ENCODE peak calls at places on chromosome 12, in five cellular contexts. B is neural progenitor cell, S is GM23248, I is MM.1S, V is mammary epithelial cell. F is an unnamed sample.

GRCh38 chr12:2356601-2357125 is 303.9 kb downstream of the CACNA1C start:
- DNase-seq in B (no peak), S (no peak), I (no peak), V (no peak), F (no peak)

GRCh38 chr12:100165356-100165755 is 22.7 kb upstream of the BLTP3B start:
- DNase-seq in B (no peak), S (no peak), I (no peak), V (no peak), F (no peak)

GRCh38 chr12:14272954-14273910 is 92.2 kb upstream of the ATF7IP start:
- DNase-seq in B (no peak), S (no peak), I (no peak), V (peak; percentile 78), F (no peak)

GRCh38 chr12:87074801-87075200 is 818.6 kb upstream of the MGAT4C start:
- DNase-seq in B (no peak), S (peak; percentile 41), I (no peak), V (peak; percentile 12), F (no peak)

GRCh38 chr12:47783024-47783755 is 10.2 kb downstream of the SLC48A1 start:
- DNase-seq in B (no peak), S (no peak), I (no peak), V (no peak), F (no peak)

GRCh38 chr12:57175428-57176138 is 28.2 kb upstream of the LRP1-AS start:
- DNase-seq in B (peak; percentile 85), S (peak; percentile 87), I (peak; percentile 14), V (peak; percentile 95), F (peak; percentile 73)

GRCh38 chr12:76720068-76720467 is 43.8 kb upstream of the ZDHHC17 start:
- DNase-seq in B (no peak), S (peak; percentile 68), I (no peak), V (peak; percentile 65), F (no peak)

GRCh38 chr12:17110316-17110715 is 504.4 kb upstream of the LMO3 start:
- DNase-seq in B (no peak), S (no peak), I (no peak), V (no peak), F (no peak)

GRCh38 chr12:56278905-56279304 is 12.2 kb downstream of the COQ10A start:
- DNase-seq in B (no peak), S (no peak), I (no peak), V (no peak), F (no peak)

GRCh38 chr12:105321125-105321524 is 9.4 kb upstream of the C12orf75 start:
- DNase-seq in B (no peak), S (no peak), I (no peak), V (no peak), F (no peak)

GRCh38 chr12:23222801-23223200 is 597.8 kb downstream of the ETNK1 start:
- DNase-seq in B (no peak), S (no peak), I (peak; percentile 95), V (peak; percentile 29), F (no peak)

GRCh38 chr12:100141998-100142850 is 450 bp downstream of the BLTP3B start:
- DNase-seq in B (peak; percentile 85), S (peak; percentile 70), I (peak; percentile 41), V (no peak), F (no peak)

GRCh38 chr12:22396253-22396652 is 61.7 kb upstream of the ST8SIA1 start:
- DNase-seq in B (no peak), S (no peak), I (peak; percentile 15), V (peak; percentile 66), F (no peak)

GRCh38 chr12:116636636-116637519 is 77.7 kb downstream of the MAP1LC3B2 start:
- DNase-seq in B (no peak), S (no peak), I (no peak), V (no peak), F (no peak)

GRCh38 chr12:131636266-131636665 is 74.6 kb upstream of the SFSWAP start:
- DNase-seq in B (no peak), S (no peak), I (no peak), V (no peak), F (no peak)

GRCh38 chr12:69102856-69103255 is 136.5 kb upstream of the CPSF6 start:
- DNase-seq in B (no peak), S (no peak), I (no peak), V (no peak), F (no peak)

GRCh38 chr12:111224196-111225066 is 144.5 kb downstream of the PHETA1 start:
- DNase-seq in B (no peak), S (no peak), I (no peak), V (no peak), F (no peak)

GRCh38 chr12:24551368-24551767 is 397.5 kb downstream of the BCAT1 start:
- DNase-seq in B (no peak), S (no peak), I (no peak), V (no peak), F (no peak)

GRCh38 chr12:4685317-4685716 is 34.9 kb upstream of the GALNT8 start:
- DNase-seq in B (no peak), S (no peak), I (no peak), V (no peak), F (no peak)

GRCh38 chr12:57628280-57629191 is 4.5 kb downstream of the B4GALNT1 start:
- DNase-seq in B (peak; percentile 3), S (no peak), I (no peak), V (no peak), F (no peak)

GRCh38 chr12:47737936-47738335 is 12.6 kb upstream of the ENDOU start:
- DNase-seq in B (no peak), S (no peak), I (no peak), V (no peak), F (no peak)

GRCh38 chr12:26277511-26278246 is 82.3 kb downstream of the SSPN start:
- DNase-seq in B (no peak), S (no peak), I (no peak), V (no peak), F (no peak)

GRCh38 chr12:113239811-113240331 is 18.6 kb downstream of the TPCN1 start:
- DNase-seq in B (no peak), S (no peak), I (no peak), V (no peak), F (no peak)

GRCh38 chr12:82299617-82300016 is 58.6 kb downstream of the CCDC59 start:
- DNase-seq in B (no peak), S (peak; percentile 28), I (no peak), V (no peak), F (no peak)

GRCh38 chr12:39341761-39342160 is 101.2 kb downstream of the KIF21A start:
- DNase-seq in B (no peak), S (no peak), I (no peak), V (no peak), F (no peak)

GRCh38 chr12:15984097-15984800 is 73.1 kb downstream of the DERA start:
- DNase-seq in B (no peak), S (peak; percentile 20), I (no peak), V (no peak), F (no peak)

GRCh38 chr12:65529771-65530435 is 251.4 kb downstream of the MSRB3 start:
- DNase-seq in B (no peak), S (no peak), I (no peak), V (no peak), F (no peak)

GRCh38 chr12:131720921-131721320 is 10.0 kb downstream of the SFSWAP start:
- DNase-seq in B (no peak), S (peak; percentile 46), I (no peak), V (peak; percentile 79), F (no peak)

GRCh38 chr12:81401241-81401640 is 323.4 kb downstream of the ACSS3 start:
- DNase-seq in B (no peak), S (no peak), I (no peak), V (no peak), F (no peak)

GRCh38 chr12:13209279-13210021 is 12.9 kb downstream of the EMP1 start:
- DNase-seq in B (no peak), S (peak; percentile 65), I (no peak), V (no peak), F (no peak)

GRCh38 chr12:53973093-53974042 is at the start of gene HOXC11:
- DNase-seq in B (no peak), S (peak; percentile 52), I (no peak), V (peak; percentile 65), F (no peak)
- TF ChIP-seq EZH2 in B (peak; percentile 100), S (peak; percentile 100), I (no peak), V (peak; percentile 48), F (no peak)

GRCh38 chr12:120872487-120872886 is 31.7 kb downstream of the SPPL3 start:
- DNase-seq in B (no peak), S (no peak), I (no peak), V (no peak), F (no peak)
- H3K79me2 ChIP-seq in B (peaks cover 92% of the 10 kb centered on the region), S (peaks cover 96% of the 10 kb centered on the region), I (peaks cover 53% of the 10 kb centered on the region), V (peaks cover 78% of the 10 kb centered on the region), F (peaks cover 62% of the 10 kb centered on the region)

DNA sequence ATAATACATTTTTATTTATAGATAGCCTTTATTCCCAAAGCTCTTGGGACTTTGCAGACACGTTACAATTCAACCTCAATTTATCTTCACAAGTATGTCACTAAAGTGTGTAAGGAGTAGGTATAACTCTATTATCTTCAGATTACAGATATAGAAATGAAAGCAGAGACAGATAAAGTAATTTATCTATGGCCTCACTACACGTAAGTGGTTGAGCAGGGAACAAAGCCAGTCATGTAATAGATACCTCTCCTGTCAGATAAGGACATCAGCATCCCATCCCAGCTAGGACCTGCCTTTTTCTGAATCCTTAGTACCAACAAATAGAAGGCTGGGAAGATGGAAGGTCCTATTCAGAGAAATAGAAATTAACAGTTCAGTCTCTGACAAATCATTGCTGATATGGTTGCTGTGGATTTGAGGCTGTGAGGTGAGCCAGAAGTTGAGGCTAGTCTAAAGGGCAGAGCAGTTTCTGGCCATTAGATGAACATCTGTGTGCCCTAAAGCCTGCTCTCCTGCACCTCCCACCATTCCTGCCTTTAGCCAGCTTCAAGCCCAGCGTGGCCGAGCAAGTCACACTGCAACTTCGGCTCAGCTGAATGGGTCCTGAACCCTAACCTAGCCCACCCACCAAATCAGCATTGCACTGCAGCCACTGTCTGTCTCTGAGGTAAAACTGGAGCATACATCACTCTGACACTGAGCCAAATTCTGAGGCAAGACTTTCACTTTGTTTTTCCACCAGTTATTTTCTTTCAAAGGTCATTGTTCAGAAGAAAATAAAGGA is 71.1 kb upstream of the PLEKHA5 start:
- DNase-seq in B (no peak), S (peak; percentile 38), I (no peak), V (no peak), F (no peak)
- H3K4me2 ChIP-seq in B (no peak overlapping the region), S (no peak overlapping the region), I (no peak overlapping the region), V (no peak overlapping the region), F (no peak overlapping the region)

DNA sequence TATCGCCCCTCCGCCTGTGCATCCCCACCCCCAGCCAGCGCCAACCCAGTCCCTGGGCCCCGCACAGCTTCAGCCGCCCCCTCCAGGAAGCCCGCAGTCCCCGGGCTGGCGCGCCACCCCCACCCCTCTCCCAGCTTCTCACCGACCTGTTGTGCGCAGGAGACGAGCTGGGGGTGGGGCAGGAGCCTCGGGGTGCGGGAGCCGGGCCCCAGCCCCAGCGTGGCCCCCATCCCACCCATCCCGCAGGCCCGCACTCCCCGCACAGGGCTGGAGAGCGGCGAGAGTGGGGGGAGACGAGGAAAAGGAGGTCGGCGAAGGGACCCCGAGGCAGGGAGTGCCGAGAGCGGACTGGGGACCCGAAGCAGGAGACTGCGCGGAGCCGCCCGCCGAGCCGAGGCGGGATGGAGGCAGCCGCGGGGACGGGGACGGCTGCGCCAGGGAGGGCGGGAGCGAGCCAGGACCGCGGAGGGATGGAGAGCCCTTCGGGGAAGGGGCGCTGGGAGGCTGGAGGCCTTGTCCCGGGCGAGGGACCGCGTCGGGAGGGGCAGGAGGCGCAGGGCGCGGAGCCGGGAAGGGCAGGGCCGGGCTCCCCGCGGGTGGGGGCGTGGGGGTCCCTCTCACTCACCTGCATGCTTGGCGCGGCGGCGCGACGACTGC is 498 bp downstream of the PIANP start:
- DNase-seq in B (peak; percentile 74), S (peak; percentile 34), I (no peak), V (no peak), F (no peak)
- TF ChIP-seq EZH2 in B (no peak), S (peak; percentile 88), I (peak; percentile 91), V (peak; percentile 56), F (no peak)

F was measured in HCT116.